ENCODE peak calls at places on chromosomes 7 and 10, in eight cellular contexts. Q is mucosa of descending colon, U is IMR-90, E is right lobe of liver, P is cardiac fibroblast, H is transverse colon, Y is cardiac muscle cell, D is HCT116. W is an unnamed sample.

GRCh38 chr7:91941450-91941849 is 788 bp downstream of the AKAP9 start:
- DNase-seq in Q (peak; percentile 59), U (peak; percentile 18), E (peak; percentile 48), P (peak; percentile 40), H (peak; percentile 60), Y (peak; percentile 51), D (no peak), W (peak; percentile 23)

GRCh38 chr7:32501522-32501921 is 6.2 kb downstream of the AVL9 start:
- DNase-seq in Q (no peak), U (peak; percentile 66), E (no peak), P (peak; percentile 75), H (no peak), Y (no peak), D (peak; percentile 24), W (peak; percentile 55)

GRCh38 chr7:150703209-150703608 is 13.2 kb upstream of the GIMAP1 start:
- DNase-seq in Q (no peak), U (no peak), E (no peak), P (no peak), H (no peak), Y (no peak), D (no peak), W (no peak)

GRCh38 chr7:47394216-47394615 is 187.7 kb downstream of the TNS3 start:
- DNase-seq in Q (no peak), U (no peak), E (peak; percentile 13), P (no peak), H (no peak), Y (no peak), D (no peak), W (no peak)

GRCh38 chr10:26803849-26804248 is 56.9 kb downstream of the ABI1 start:
- DNase-seq in Q (no peak), U (no peak), E (no peak), P (no peak), H (no peak), Y (no peak), D (no peak), W (no peak)

GRCh38 chr10:91683976-91684375 is 51.1 kb upstream of the PPP1R3C start:
- DNase-seq in Q (no peak), U (peak; percentile 96), E (no peak), P (peak; percentile 95), H (no peak), Y (no peak), D (no peak), W (peak; percentile 76)

GRCh38 chr10:86049442-86049841 is 317.2 kb downstream of the GRID1 start:
- DNase-seq in Q (no peak), U (no peak), E (no peak), P (no peak), H (no peak), Y (peak; percentile 32), D (no peak), W (no peak)

GRCh38 chr10:116146374-116146773 is 126.6 kb downstream of the GFRA1 start:
- DNase-seq in Q (no peak), U (peak; percentile 30), E (no peak), P (no peak), H (no peak), Y (peak; percentile 5), D (no peak), W (peak; percentile 28)

GRCh38 chr7:121003986-121004685 is 15.6 kb downstream of the CPED1 start:
- DNase-seq in Q (peak; percentile 21), U (no peak), E (peak; percentile 94), P (no peak), H (no peak), Y (no peak), D (no peak), W (no peak)

GRCh38 chr10:7202804-7203203 is 208.0 kb downstream of the SFMBT2 start:
- DNase-seq in Q (no peak), U (no peak), E (no peak), P (no peak), H (no peak), Y (no peak), D (no peak), W (no peak)

GRCh38 chr7:139417478-139417877 is 57.8 kb downstream of the LUC7L2 start:
- DNase-seq in Q (no peak), U (no peak), E (no peak), P (no peak), H (no peak), Y (no peak), D (no peak), W (no peak)

GRCh38 chr10:109996225-109996624 is 11.6 kb upstream of the ADD3 start:
- DNase-seq in Q (no peak), U (no peak), E (no peak), P (peak; percentile 60), H (no peak), Y (no peak), D (no peak), W (no peak)

GRCh38 chr10:117983961-117984360 is 62.8 kb downstream of the RAB11FIP2 start:
- DNase-seq in Q (no peak), U (no peak), E (no peak), P (no peak), H (no peak), Y (no peak), D (no peak), W (no peak)

GRCh38 chr7:113392841-113393540 is 274.6 kb upstream of the SMIM30 start:
- DNase-seq in Q (no peak), U (no peak), E (no peak), P (no peak), H (no peak), Y (no peak), D (no peak), W (no peak)

GRCh38 chr10:97548828-97549455 is 23.6 kb upstream of the ANKRD2 start:
- DNase-seq in Q (no peak), U (no peak), E (no peak), P (no peak), H (no peak), Y (no peak), D (no peak), W (no peak)

GRCh38 chr10:17001297-17001744 is 128.3 kb downstream of the CUBN start:
- DNase-seq in Q (no peak), U (no peak), E (no peak), P (peak; percentile 75), H (no peak), Y (no peak), D (no peak), W (no peak)

GRCh38 chr7:150340024-150340749 is 1.2 kb downstream of the RARRES2 start:
- DNase-seq in Q (peak; percentile 66), U (peak; percentile 42), E (peak; percentile 87), P (peak; percentile 31), H (peak; percentile 65), Y (peak; percentile 59), D (no peak), W (peak; percentile 80)

GRCh38 chr10:112678987-112679386 is 232.0 kb downstream of the VTI1A start:
- DNase-seq in Q (no peak), U (no peak), E (no peak), P (no peak), H (no peak), Y (no peak), D (no peak), W (peak; percentile 40)

GRCh38 chr10:116470768-116471415 is 43.2 kb downstream of the PNLIPRP3 start:
- DNase-seq in Q (peak; percentile 51), U (no peak), E (peak; percentile 55), P (no peak), H (peak; percentile 42), Y (no peak), D (peak; percentile 33), W (peak; percentile 8)

GRCh38 chr7:157577061-157577460 is 240.3 kb downstream of the DNAJB6 start:
- DNase-seq in Q (no peak), U (no peak), E (no peak), P (no peak), H (no peak), Y (no peak), D (no peak), W (no peak)
- H3K4me3 ChIP-seq in Q (no peak overlapping the region), U (no peak overlapping the region), E (no peak overlapping the region), P (no peak overlapping the region), H (no peak overlapping the region), Y (no peak overlapping the region), D (no peak overlapping the region), W (no peak overlapping the region)

DNA sequence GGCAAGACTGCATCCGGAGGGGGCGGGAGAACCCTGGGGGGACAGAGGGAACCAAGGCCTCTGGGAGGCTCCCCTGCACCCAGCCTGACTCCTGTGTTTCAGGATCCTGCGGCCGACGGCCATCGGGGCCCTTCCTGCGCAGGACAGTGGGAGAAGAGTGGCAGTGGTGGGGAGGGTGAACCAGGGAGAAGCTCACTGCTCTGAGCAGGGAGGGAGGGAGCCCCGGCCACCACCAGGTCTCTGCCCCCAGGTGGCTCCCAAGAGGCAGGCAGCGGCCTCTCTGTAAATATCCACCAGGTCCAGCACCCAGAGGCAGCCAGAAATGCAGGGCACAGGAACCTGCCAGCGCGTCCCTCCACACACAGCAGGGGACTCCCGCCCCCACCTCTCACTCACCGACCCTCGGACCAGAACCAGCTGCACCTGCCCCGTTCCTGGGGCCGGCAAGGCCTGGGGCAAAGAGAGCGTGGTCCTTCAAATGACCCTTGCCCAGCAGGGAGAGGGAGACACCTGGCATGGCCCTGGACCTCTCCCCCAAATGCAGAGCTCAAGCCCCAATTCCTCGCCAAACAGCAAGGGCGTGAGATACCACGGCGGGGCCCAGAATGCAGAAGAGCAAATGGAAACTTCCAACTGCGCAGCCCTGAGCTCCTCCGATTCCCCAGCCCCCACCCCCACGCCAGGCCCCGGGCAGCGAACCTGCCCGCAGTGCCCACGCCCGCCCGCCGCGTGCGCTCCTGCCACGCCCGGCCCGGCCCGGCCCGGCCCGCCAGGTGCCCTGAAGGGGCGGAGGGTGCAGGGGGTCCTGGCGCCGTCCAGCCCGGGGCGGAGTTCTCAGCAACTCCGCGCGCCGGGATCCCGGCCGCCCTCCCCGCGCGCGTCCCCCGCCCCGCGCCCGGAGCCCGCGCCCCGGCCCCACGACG is 805 bp downstream of the RASGEF1A start:
- DNase-seq in Q (peak; percentile 12), U (no peak), E (peak; percentile 58), P (no peak), H (peak; percentile 14), Y (peak; percentile 50), D (no peak), W (no peak)
- TF ChIP-seq CTCF in Q (no peak), U (no peak), E (peak; percentile 34), P (peak; percentile 6), H (peak; percentile 8), Y (no peak), D (peak; percentile 53), W (no peak)

GRCh38 chr10:122044045-122044661 is 55.2 kb downstream of the TACC2 start:
- DNase-seq in Q (no peak), U (peak; percentile 49), E (peak; percentile 62), P (no peak), H (peak; percentile 32), Y (peak; percentile 65), D (no peak), W (no peak)
- H3K4me3 ChIP-seq in Q (no peak overlapping the region), U (no peak overlapping the region), E (peak overlapping the region; percentile 23), P (no peak overlapping the region), H (no peak overlapping the region), Y (peak overlapping the region; percentile 5), D (no peak overlapping the region), W (no peak overlapping the region)

DNA sequence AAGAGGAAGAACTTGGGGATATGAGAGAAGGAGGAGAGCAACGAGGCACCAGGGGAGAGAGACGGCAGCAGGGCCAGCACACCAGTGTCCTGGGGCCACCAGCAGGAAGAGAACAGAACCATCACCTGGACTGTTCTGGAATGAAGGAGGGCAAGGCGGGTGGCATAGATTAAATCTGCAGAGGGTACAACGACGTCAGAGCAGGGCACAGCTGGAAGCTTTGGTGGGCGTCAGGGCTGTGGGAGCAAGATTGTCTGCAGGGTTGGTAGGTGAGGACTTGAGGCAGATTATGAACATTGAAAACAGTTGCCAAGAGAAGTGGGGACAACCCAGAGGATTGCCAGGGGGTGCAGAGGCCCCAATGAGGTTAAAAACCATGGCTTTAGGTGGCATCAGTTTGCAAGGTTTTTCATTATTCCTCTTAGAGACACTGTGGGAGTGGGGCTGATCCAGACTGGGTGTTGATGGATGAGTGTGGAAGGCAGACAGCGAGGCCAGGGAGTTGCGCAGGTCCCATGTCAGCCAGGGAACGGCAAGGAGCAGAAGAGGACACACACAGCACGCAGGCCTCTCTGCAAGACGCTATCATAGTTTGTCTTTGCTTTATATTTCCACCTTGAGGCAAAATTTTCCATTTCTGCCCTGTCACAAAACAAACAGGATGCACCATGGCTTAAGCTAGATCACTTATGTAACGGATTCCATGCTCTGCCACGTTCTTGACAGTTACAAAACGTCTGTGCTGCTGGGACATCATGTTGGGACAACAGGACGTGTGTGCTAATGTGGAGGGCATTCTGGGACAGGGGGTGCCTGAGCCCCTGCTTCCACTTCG is 52.5 kb upstream of the LEP start:
- DNase-seq in Q (no peak), U (no peak), E (peak; percentile 9), P (no peak), H (no peak), Y (no peak), D (no peak), W (no peak)
- TF ChIP-seq CTCF in Q (no peak), U (no peak), E (no peak), P (no peak), H (no peak), Y (no peak), D (no peak), W (no peak)

W was measured in AG10803.